ENCODE peak calls at places on chromosomes 11 and 22, in six cellular contexts. S is H1, U is IMR-90, T is adrenal gland, X is A549, D is NB4. O is an unnamed sample.

GRCh38 chr22:45572444-45572843 is 69.8 kb downstream of the FBLN1 start:
- DNase-seq in S (no peak), U (no peak), T (no peak), X (no peak), D (no peak), O (no peak)

GRCh38 chr11:11416917-11417316 is 63.9 kb upstream of the CSNK2A3 start:
- DNase-seq in S (no peak), U (peak), T (no peak), X (peak), D (peak), O (no peak)

GRCh38 chr11:5690216-5690615 is 626 bp downstream of the TRIM22 start:
- DNase-seq in S (no peak), U (peak), T (no peak), X (no peak), D (no peak), O (no peak)

GRCh38 chr22:50560034-50560433 is 2.7 kb downstream of the SYCE3 start:
- DNase-seq in S (no peak), U (no peak), T (no peak), X (no peak), D (no peak), O (no peak)

GRCh38 chr22:21694394-21694793 is 28.6 kb downstream of the PPIL2 start:
- DNase-seq in S (no peak), U (no peak), T (no peak), X (no peak), D (no peak), O (no peak)

GRCh38 chr11:118640332-118641154 is 33.1 kb downstream of the PHLDB1 start:
- DNase-seq in S (no peak), U (no peak), T (no peak), X (no peak), D (no peak), O (no peak)

GRCh38 chr11:70883973-70884688 is 368.2 kb downstream of the SHANK2 start:
- DNase-seq in S (no peak), U (no peak), T (no peak), X (no peak), D (no peak), O (no peak)

GRCh38 chr22:39466228-39467006 is 9.6 kb downstream of the MGAT3 start:
- DNase-seq in S (no peak), U (no peak), T (no peak), X (no peak), D (no peak), O (no peak)

GRCh38 chr22:29030618-29031235 is 30.9 kb downstream of the C22orf31 start:
- DNase-seq in S (peak), U (peak), T (peak), X (peak), D (no peak), O (no peak)

GRCh38 chr11:78419327-78419726 is 1.7 kb upstream of the GAB2 start:
- DNase-seq in S (no peak), U (peak), T (peak), X (peak), D (peak), O (peak)

GRCh38 chr11:78417888-78418583 is 416 bp upstream of the GAB2 start:
- DNase-seq in S (peak), U (peak), T (peak), X (peak), D (peak), O (peak)

GRCh38 chr11:78420255-78420764 is 2.7 kb upstream of the GAB2 start:
- DNase-seq in S (peak), U (peak), T (peak), X (peak), D (peak), O (peak)

GRCh38 chr11:78417175-78417887 is at the start of gene GAB2:
- DNase-seq in S (peak), U (no peak), T (no peak), X (no peak), D (no peak), O (peak)

DNA sequence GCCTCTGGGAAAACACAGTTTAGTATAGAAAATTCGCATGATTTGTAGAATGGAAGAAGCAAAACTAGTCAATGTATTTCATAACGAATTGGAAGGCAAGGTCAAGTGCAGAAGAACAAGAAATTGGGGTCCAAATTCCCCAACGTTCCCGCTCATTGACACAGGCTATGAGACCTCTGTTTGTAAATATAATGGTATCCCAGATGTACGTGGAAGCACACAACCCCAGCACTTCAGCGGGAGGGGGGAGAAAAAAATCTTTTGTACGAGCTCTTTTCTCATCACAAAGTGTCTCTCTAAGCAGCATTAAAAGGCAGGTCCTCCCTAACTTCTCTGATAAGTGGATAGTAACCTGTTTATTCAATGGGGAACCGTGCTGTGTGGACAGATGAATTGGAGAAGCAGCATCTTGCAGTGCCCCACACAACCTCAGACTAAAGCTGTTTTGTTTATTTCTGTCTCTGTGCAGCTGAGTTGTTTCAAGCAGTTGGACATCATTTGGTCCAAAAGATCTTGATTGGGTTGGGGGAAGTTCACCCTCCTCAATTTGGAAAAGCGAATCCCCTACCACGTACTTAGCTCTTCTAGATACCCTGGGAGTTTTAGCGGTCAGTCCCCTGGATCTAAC is 1.1 kb upstream of the GAB2 start:
- DNase-seq in S (no peak), U (peak), T (no peak), X (no peak), D (peak), O (no peak)
- TF ChIP-seq POLR2A in S (no peak), U (no peak), T (no peak), X (no peak), D (no peak), O (no peak)

GRCh38 chr11:117231637-117232021 is 244 bp downstream of the PCSK7 start:
- DNase-seq in S (no peak), U (no peak), T (no peak), X (no peak), D (peak), O (no peak)

GRCh38 chr11:117230286-117230961 is 1.4 kb downstream of the PCSK7 start:
- DNase-seq in S (no peak), U (peak), T (peak), X (no peak), D (peak), O (no peak)

GRCh38 chr11:117230981-117231636 is 764 bp downstream of the PCSK7 start:
- DNase-seq in S (no peak), U (no peak), T (peak), X (no peak), D (no peak), O (peak)

GRCh38 chr11:117232911-117233409 is 489 bp downstream of the RNF214 start:
- DNase-seq in S (peak), U (no peak), T (peak), X (peak), D (peak), O (no peak)

DNA sequence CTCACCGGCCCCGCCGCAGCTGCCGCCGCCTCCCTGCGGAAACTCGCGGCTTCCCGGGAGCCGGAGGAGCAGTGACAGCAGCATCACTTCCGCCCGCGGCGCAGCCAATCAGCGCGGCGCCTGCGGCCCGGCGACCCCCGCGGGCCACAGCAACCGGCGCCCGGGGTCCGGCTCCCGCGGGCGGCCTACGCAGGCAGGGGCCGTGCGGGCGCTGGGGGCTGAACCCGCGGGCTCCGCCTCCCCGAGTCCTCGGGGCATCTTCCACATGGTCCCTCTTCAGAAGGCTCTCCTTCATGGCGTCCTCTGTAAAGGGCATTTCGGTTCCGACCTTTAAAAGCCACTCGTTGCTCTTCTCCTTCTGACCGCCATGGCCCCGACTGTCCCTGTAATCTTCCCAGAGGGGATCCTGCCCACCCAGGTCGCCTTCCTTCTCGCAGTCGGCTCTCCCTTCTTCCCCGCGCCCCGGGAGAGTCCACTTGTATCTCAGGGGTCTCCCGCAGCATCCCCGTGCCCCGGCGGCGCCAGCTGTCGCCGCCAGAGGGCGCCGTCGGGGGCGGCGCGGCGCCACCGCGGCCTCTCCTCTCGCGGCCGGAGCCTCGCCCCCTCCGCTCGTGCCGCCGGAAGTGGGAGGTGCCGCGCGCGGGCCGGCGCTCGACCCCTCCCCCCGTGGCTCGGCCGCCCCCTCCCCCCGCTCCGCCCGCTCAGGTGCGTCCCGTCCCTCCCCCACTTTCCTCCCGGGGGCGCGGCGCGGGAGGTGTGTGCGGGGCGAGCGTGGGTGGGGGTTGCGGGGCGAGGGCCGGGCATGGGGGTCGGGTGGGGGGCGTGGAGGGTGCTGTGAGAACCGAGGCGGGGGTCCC is at the start of the genes PCSK7 and RNF214:
- DNase-seq in S (peak), U (peak), T (peak), X (peak), D (peak), O (peak)
- TF ChIP-seq POLR2A in S (no peak), U (peak), T (peak), X (peak), D (peak), O (no peak)

GRCh38 chr11:27469333-27469680 is 3.3 kb downstream of the LGR4 start:
- DNase-seq in S (no peak), U (no peak), T (no peak), X (no peak), D (no peak), O (no peak)

GRCh38 chr11:27470166-27470565 is 2.4 kb downstream of the LGR4 start:
- DNase-seq in S (no peak), U (no peak), T (no peak), X (no peak), D (no peak), O (no peak)

GRCh38 chr11:27471588-27472397 is 797 bp downstream of the LGR4 start:
- DNase-seq in S (peak), U (no peak), T (peak), X (no peak), D (peak), O (peak)

GRCh38 chr11:27472398-27473016 is at the start of gene LGR4:
- DNase-seq in S (peak), U (peak), T (peak), X (peak), D (peak), O (peak)

GRCh38 chr11:27471067-27471587 is 1.5 kb downstream of the LGR4 start:
- DNase-seq in S (no peak), U (no peak), T (peak), X (no peak), D (peak), O (no peak)
- TF ChIP-seq POLR2A in S (no peak), U (no peak), T (peak), X (no peak), D (no peak), O (no peak)

GRCh38 chr11:45741032-45741431 is 63.9 kb upstream of the SLC35C1 start:
- DNase-seq in S (no peak), U (no peak), T (no peak), X (no peak), D (no peak), O (no peak)
- TF ChIP-seq POLR2A in S (no peak), U (no peak), T (no peak), X (no peak), D (no peak), O (no peak)

DNA sequence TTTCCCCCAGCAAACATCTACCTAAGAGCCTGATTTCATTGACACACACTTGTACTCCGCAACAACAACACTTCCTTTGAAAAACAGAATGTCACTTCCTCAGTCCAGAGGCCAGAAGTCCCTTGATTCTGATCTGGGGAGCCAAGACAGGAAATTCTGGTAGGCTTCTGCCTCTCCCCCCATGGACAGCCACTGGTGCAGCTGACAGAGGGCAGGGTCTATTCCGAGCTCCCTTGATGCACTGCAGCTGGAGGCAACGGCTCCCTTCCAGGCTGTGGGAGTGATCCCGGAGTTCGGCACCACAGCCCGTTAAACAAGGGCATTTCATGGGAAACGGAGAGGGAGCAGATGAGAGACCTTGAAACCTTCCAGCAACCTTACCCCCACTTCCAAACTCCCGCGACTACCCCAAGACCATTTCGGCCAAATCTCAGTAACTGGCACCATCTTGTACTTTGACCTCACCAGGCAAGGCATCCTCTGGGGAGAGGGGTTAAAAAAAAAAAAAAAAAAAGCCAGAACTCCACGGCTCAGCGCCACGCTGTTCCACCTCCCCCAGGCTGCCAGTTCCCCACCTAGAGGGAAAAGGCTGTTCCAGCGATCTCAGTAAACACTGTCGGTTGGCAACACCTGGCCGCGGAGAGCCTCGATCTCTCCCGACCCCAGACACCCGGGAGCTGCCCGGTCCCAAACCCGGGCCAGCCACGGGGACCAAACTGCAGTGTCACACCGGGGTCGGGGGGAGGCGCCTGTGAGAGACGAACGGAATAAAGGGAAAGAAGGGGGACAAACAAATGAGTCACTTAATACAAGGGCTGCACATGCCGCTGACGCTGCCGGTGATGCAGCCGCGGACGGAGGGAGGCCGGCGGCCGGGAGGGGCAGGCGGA is 1.1 kb downstream of the GAB2 start:
- DNase-seq in S (peak), U (peak), T (peak), X (peak), D (peak), O (peak)
- TF ChIP-seq POLR2A in S (no peak), U (peak), T (peak), X (no peak), D (peak), O (peak)

GRCh38 chr11:134562941-134563471 is 151.0 kb upstream of the B3GAT1 start:
- DNase-seq in S (peak), U (no peak), T (no peak), X (no peak), D (no peak), O (peak)
- TF ChIP-seq POLR2A in S (no peak), U (no peak), T (no peak), X (no peak), D (no peak), O (no peak)

GRCh38 chr11:65422633-65423515 is at the start of gene NEAT1:
- DNase-seq in S (peak), U (peak), T (peak), X (no peak), D (peak), O (peak)
- TF ChIP-seq POLR2A in S (no peak), U (peak), T (no peak), X (peak), D (peak), O (peak)

O was measured in lower leg skin.